ENCODE peak calls at places on chromosomes 5 and 9, in six cellular contexts. One of them, this sample, is unnamed.

GRCh38 chr5:31100781-31101180 is 92.7 kb upstream of the CDH6 start:
- DNase-seq in lower lobe of right lung: no peak
- DNase-seq in right atrium auricular region: no peak
- DNase-seq in adrenal gland: no peak
- DNase-seq in ascending aorta: no peak
- DNase-seq in upper lobe of right lung: no peak
- DNase-seq in this sample: no peak

GRCh38 chr9:87635656-87636501 is 90.0 kb upstream of the CTSL start:
- DNase-seq in lower lobe of right lung: no peak
- DNase-seq in right atrium auricular region: no peak
- DNase-seq in adrenal gland: no peak
- DNase-seq in ascending aorta: no peak
- DNase-seq in upper lobe of right lung: peak; percentile 72
- DNase-seq in this sample: no peak

GRCh38 chr5:160479220-160479619 is 57.6 kb downstream of the PTTG1 start:
- DNase-seq in lower lobe of right lung: no peak
- DNase-seq in right atrium auricular region: no peak
- DNase-seq in adrenal gland: no peak
- DNase-seq in ascending aorta: no peak
- DNase-seq in upper lobe of right lung: no peak
- DNase-seq in this sample: no peak

GRCh38 chr5:145847499-145848497 is 12.7 kb upstream of the PRELID2 start:
- DNase-seq in lower lobe of right lung: no peak
- DNase-seq in right atrium auricular region: no peak
- DNase-seq in adrenal gland: no peak
- DNase-seq in ascending aorta: no peak
- DNase-seq in upper lobe of right lung: no peak
- DNase-seq in this sample: no peak

GRCh38 chr5:52269395-52269794 is 518.3 kb upstream of the ITGA1 start:
- DNase-seq in lower lobe of right lung: no peak
- DNase-seq in right atrium auricular region: no peak
- DNase-seq in adrenal gland: no peak
- DNase-seq in ascending aorta: no peak
- DNase-seq in upper lobe of right lung: no peak
- DNase-seq in this sample: no peak

GRCh38 chr5:14086261-14086660 is 56.9 kb upstream of the TRIO start:
- DNase-seq in lower lobe of right lung: no peak
- DNase-seq in right atrium auricular region: no peak
- DNase-seq in adrenal gland: no peak
- DNase-seq in ascending aorta: no peak
- DNase-seq in upper lobe of right lung: no peak
- DNase-seq in this sample: no peak

GRCh38 chr5:65774346-65774745 is 52.3 kb downstream of the NLN start:
- DNase-seq in lower lobe of right lung: no peak
- DNase-seq in right atrium auricular region: no peak
- DNase-seq in adrenal gland: no peak
- DNase-seq in ascending aorta: no peak
- DNase-seq in upper lobe of right lung: no peak
- DNase-seq in this sample: no peak

GRCh38 chr5:25754895-25755294 is 1110.1 kb upstream of the CDH10 start:
- DNase-seq in lower lobe of right lung: no peak
- DNase-seq in right atrium auricular region: no peak
- DNase-seq in adrenal gland: no peak
- DNase-seq in ascending aorta: no peak
- DNase-seq in upper lobe of right lung: no peak
- DNase-seq in this sample: no peak

GRCh38 chr5:135193213-135194125 is 159.4 kb upstream of the PITX1 start:
- DNase-seq in lower lobe of right lung: no peak
- DNase-seq in right atrium auricular region: peak; percentile 42
- DNase-seq in adrenal gland: no peak
- DNase-seq in ascending aorta: no peak
- DNase-seq in upper lobe of right lung: no peak
- DNase-seq in this sample: no peak

DNA sequence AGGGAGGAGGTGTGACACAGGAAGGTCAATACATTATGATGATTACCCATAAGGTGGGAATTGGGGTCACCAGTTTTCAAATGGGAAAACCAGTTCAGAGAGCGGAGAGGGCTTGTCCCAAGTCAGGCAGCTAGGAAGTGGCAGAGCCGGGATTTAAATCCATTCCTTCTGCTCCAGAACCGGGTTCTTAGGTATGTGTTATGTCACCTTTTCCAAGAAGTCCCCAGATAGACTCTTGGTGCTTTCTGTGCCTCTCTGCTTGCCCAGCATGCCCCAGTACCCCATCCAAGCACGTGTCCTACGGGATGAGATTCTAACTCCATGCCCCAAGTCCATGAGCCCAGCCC is 69.9 kb downstream of the LMX1B start:
- DNase-seq in lower lobe of right lung: no peak
- DNase-seq in right atrium auricular region: no peak
- DNase-seq in adrenal gland: no peak
- DNase-seq in ascending aorta: no peak
- DNase-seq in upper lobe of right lung: no peak
- DNase-seq in this sample: no peak
- H3K27me3 ChIP-seq in lower lobe of right lung: peaks cover 81% of the 10 kb centered on the region
- H3K27me3 ChIP-seq in right atrium auricular region: peaks cover 5% of the 10 kb centered on the region
- H3K27me3 ChIP-seq in adrenal gland: peaks cover 35% of the 10 kb centered on the region
- H3K27me3 ChIP-seq in ascending aorta: peaks cover 9% of the 10 kb centered on the region
- H3K27me3 ChIP-seq in upper lobe of right lung: peaks cover 72% of the 10 kb centered on the region
- H3K27me3 ChIP-seq in this sample: no peaks in the 10 kb centered on the region

GRCh38 chr5:141843156-141843927 is 34.9 kb downstream of the PCDH1 start:
- DNase-seq in lower lobe of right lung: no peak
- DNase-seq in right atrium auricular region: no peak
- DNase-seq in adrenal gland: no peak
- DNase-seq in ascending aorta: no peak
- DNase-seq in upper lobe of right lung: no peak
- DNase-seq in this sample: no peak
- H3K27me3 ChIP-seq in lower lobe of right lung: no peaks in the 10 kb centered on the region
- H3K27me3 ChIP-seq in right atrium auricular region: peaks cover 2% of the 10 kb centered on the region
- H3K27me3 ChIP-seq in adrenal gland: no peaks in the 10 kb centered on the region
- H3K27me3 ChIP-seq in ascending aorta: no peaks in the 10 kb centered on the region
- H3K27me3 ChIP-seq in upper lobe of right lung: peaks cover 3% of the 10 kb centered on the region
- H3K27me3 ChIP-seq in this sample: no peaks in the 10 kb centered on the region

DNA sequence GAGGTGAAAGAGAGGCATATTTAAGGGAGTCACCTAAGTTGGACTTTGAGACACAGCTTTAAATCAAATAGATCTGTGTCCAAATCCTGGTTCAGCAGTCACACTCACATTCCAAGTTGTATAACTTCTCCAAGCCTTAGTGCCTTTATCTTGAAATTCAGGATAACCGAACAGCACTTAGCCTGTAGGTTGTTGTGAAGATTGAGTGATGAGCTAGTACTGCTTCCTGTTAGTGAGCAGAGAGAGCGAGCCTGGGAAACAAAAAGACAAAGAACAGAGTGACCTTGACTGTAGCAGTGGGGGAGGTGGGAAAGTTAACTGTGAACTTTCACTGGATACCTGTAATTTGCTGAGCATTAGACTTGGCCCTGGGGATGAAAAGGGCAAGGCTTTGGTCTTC is 22.4 kb downstream of the MAML1 start:
- DNase-seq in lower lobe of right lung: no peak
- DNase-seq in right atrium auricular region: no peak
- DNase-seq in adrenal gland: no peak
- DNase-seq in ascending aorta: no peak
- DNase-seq in upper lobe of right lung: no peak
- DNase-seq in this sample: no peak
- H3K27me3 ChIP-seq in lower lobe of right lung: no peaks in the 10 kb centered on the region
- H3K27me3 ChIP-seq in right atrium auricular region: no peaks in the 10 kb centered on the region
- H3K27me3 ChIP-seq in adrenal gland: no peaks in the 10 kb centered on the region
- H3K27me3 ChIP-seq in ascending aorta: no peaks in the 10 kb centered on the region
- H3K27me3 ChIP-seq in upper lobe of right lung: no peaks in the 10 kb centered on the region
- H3K27me3 ChIP-seq in this sample: no peaks in the 10 kb centered on the region

GRCh38 chr9:98609646-98610045 is 99.1 kb downstream of the GABBR2 start:
- DNase-seq in lower lobe of right lung: no peak
- DNase-seq in right atrium auricular region: no peak
- DNase-seq in adrenal gland: no peak
- DNase-seq in ascending aorta: peak; percentile 37
- DNase-seq in upper lobe of right lung: no peak
- DNase-seq in this sample: no peak

GRCh38 chr9:98606730-98607129 is 102.0 kb downstream of the GABBR2 start:
- DNase-seq in lower lobe of right lung: no peak
- DNase-seq in right atrium auricular region: no peak
- DNase-seq in adrenal gland: no peak
- DNase-seq in ascending aorta: peak; percentile 18
- DNase-seq in upper lobe of right lung: no peak
- DNase-seq in this sample: no peak

GRCh38 chr9:98610196-98610595 is 98.5 kb downstream of the GABBR2 start:
- DNase-seq in lower lobe of right lung: no peak
- DNase-seq in right atrium auricular region: no peak
- DNase-seq in adrenal gland: no peak
- DNase-seq in ascending aorta: peak; percentile 34
- DNase-seq in upper lobe of right lung: no peak
- DNase-seq in this sample: no peak

GRCh38 chr9:98607152-98607551 is 101.6 kb downstream of the GABBR2 start:
- DNase-seq in lower lobe of right lung: no peak
- DNase-seq in right atrium auricular region: no peak
- DNase-seq in adrenal gland: no peak
- DNase-seq in ascending aorta: no peak
- DNase-seq in upper lobe of right lung: no peak
- DNase-seq in this sample: no peak

DNA sequence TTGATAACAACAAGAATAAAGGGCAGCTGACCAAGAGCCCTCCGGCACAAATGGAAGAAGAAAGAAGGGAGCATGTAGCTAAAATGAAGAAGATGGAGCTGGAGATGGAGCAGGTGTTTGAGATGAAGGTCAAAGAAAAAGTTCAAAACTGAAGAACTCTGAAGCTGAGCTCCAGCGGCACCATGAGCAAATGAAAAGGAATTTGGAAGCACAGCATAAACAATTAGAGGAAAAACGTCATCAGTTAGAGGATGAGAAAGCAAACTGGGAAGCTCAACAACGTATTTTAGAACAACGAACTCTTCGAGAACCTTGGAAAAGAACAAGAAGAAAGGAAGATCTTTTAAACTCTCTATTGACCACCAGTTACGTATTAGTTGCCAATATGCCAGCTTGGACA is 100.9 kb downstream of the GABBR2 start:
- DNase-seq in lower lobe of right lung: no peak
- DNase-seq in right atrium auricular region: no peak
- DNase-seq in adrenal gland: no peak
- DNase-seq in ascending aorta: peak; percentile 11
- DNase-seq in upper lobe of right lung: no peak
- DNase-seq in this sample: no peak
- H3K27me3 ChIP-seq in lower lobe of right lung: no peaks in the 10 kb centered on the region
- H3K27me3 ChIP-seq in right atrium auricular region: no peaks in the 10 kb centered on the region
- H3K27me3 ChIP-seq in adrenal gland: no peaks in the 10 kb centered on the region
- H3K27me3 ChIP-seq in ascending aorta: no peaks in the 10 kb centered on the region
- H3K27me3 ChIP-seq in upper lobe of right lung: no peaks in the 10 kb centered on the region
- H3K27me3 ChIP-seq in this sample: no peaks in the 10 kb centered on the region

GRCh38 chr5:5544094-5544663 is 121.7 kb downstream of the ICE1 start:
- DNase-seq in lower lobe of right lung: no peak
- DNase-seq in right atrium auricular region: no peak
- DNase-seq in adrenal gland: no peak
- DNase-seq in ascending aorta: no peak
- DNase-seq in upper lobe of right lung: no peak
- DNase-seq in this sample: no peak
- H3K27me3 ChIP-seq in lower lobe of right lung: no peaks in the 10 kb centered on the region
- H3K27me3 ChIP-seq in right atrium auricular region: no peaks in the 10 kb centered on the region
- H3K27me3 ChIP-seq in adrenal gland: no peaks in the 10 kb centered on the region
- H3K27me3 ChIP-seq in ascending aorta: no peaks in the 10 kb centered on the region
- H3K27me3 ChIP-seq in upper lobe of right lung: no peaks in the 10 kb centered on the region
- H3K27me3 ChIP-seq in this sample: no peaks in the 10 kb centered on the region

DNA sequence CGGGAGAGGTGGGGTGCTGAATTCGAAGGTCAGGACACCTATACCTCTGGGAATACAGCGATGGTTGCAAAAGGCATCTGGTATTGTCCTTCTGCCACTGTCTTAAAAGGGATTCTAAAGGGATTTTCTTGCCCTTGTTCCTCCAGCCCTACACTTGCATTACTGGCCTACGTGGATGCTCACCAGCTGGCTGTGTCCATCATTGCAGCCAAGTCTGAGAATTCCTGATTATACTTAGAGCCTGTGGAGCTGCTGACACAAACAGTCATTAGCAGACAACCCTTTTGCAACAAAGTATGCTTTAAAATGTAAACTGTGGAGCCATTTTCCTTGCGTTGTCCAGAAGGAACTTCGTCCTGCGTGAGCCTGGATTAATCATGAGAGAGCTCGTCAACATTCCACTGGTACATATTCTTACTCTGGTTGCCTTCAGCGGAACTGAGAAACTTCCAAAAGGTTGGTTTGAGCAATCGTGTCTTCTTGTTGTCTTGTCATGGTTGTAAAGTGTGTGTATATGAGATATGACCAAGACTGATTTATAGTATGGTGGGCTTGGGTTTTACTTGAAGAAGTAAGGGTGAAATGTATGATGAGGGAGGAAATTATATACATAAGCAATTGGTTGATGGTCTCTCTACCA is at the start of gene MUSK:
- DNase-seq in lower lobe of right lung: no peak
- DNase-seq in right atrium auricular region: no peak
- DNase-seq in adrenal gland: no peak
- DNase-seq in ascending aorta: no peak
- DNase-seq in upper lobe of right lung: no peak
- DNase-seq in this sample: no peak
- H3K27me3 ChIP-seq in lower lobe of right lung: no peaks in the 10 kb centered on the region
- H3K27me3 ChIP-seq in right atrium auricular region: no peaks in the 10 kb centered on the region
- H3K27me3 ChIP-seq in adrenal gland: no peaks in the 10 kb centered on the region
- H3K27me3 ChIP-seq in ascending aorta: no peaks in the 10 kb centered on the region
- H3K27me3 ChIP-seq in upper lobe of right lung: no peaks in the 10 kb centered on the region
- H3K27me3 ChIP-seq in this sample: no peaks in the 10 kb centered on the region

GRCh38 chr9:98708933-98709911 is at the start of gene GABBR2:
- DNase-seq in lower lobe of right lung: no peak
- DNase-seq in right atrium auricular region: no peak
- DNase-seq in adrenal gland: peak; percentile 16
- DNase-seq in ascending aorta: no peak
- DNase-seq in upper lobe of right lung: no peak
- DNase-seq in this sample: no peak

GRCh38 chr9:98712987-98713386 is 4.3 kb upstream of the GABBR2 start:
- DNase-seq in lower lobe of right lung: no peak
- DNase-seq in right atrium auricular region: no peak
- DNase-seq in adrenal gland: no peak
- DNase-seq in ascending aorta: no peak
- DNase-seq in upper lobe of right lung: no peak
- DNase-seq in this sample: no peak

GRCh38 chr9:98707158-98708102 is 1.3 kb downstream of the GABBR2 start:
- DNase-seq in lower lobe of right lung: peak; percentile 54
- DNase-seq in right atrium auricular region: no peak
- DNase-seq in adrenal gland: peak; percentile 55
- DNase-seq in ascending aorta: no peak
- DNase-seq in upper lobe of right lung: peak; percentile 70
- DNase-seq in this sample: no peak

GRCh38 chr9:98708103-98708932 is 417 bp downstream of the GABBR2 start:
- DNase-seq in lower lobe of right lung: no peak
- DNase-seq in right atrium auricular region: no peak
- DNase-seq in adrenal gland: no peak
- DNase-seq in ascending aorta: no peak
- DNase-seq in upper lobe of right lung: no peak
- DNase-seq in this sample: no peak

GRCh38 chr9:98709968-98710965 is 1.5 kb upstream of the GABBR2 start:
- DNase-seq in lower lobe of right lung: no peak
- DNase-seq in right atrium auricular region: no peak
- DNase-seq in adrenal gland: peak; percentile 23
- DNase-seq in ascending aorta: no peak
- DNase-seq in upper lobe of right lung: no peak
- DNase-seq in this sample: no peak
- H3K27me3 ChIP-seq in lower lobe of right lung: peaks cover 71% of the 10 kb centered on the region
- H3K27me3 ChIP-seq in right atrium auricular region: no peaks in the 10 kb centered on the region
- H3K27me3 ChIP-seq in adrenal gland: peaks cover 27% of the 10 kb centered on the region
- H3K27me3 ChIP-seq in ascending aorta: peaks cover 4% of the 10 kb centered on the region
- H3K27me3 ChIP-seq in upper lobe of right lung: peaks cover 59% of the 10 kb centered on the region
- H3K27me3 ChIP-seq in this sample: peaks cover 25% of the 10 kb centered on the region

This sample was measured in Peyer's patch.